ENCODE peak calls at places on chromosome X, in four cellular contexts. One of them, this sample, is unnamed.
A peak's percentile ranks its signal among the peaks of the same experiment; 100 is the strongest.

GRCh38 chrX:153946910-153947769 is 2.7 kb upstream of the RENBP start:
- DNase-seq in K562: peak; percentile 90
- DNase-seq in HepG2: peak; percentile 75
- DNase-seq in GM12878: no peak
- DNase-seq in this sample: peak; percentile 88

GRCh38 chrX:3527811-3528210 is 181.4 kb upstream of the MXRA5 start:
- DNase-seq in K562: no peak
- DNase-seq in GM12878: no peak
- DNase-seq in HepG2: no peak
- DNase-seq in this sample: no peak

GRCh38 chrX:41275661-41276609 is 58.0 kb upstream of the DDX3X start:
- DNase-seq in GM12878: no peak
- DNase-seq in HepG2: peak; percentile 21
- DNase-seq in K562: peak; percentile 55
- DNase-seq in this sample: peak; percentile 76

GRCh38 chrX:11244641-11245040 is 48.6 kb upstream of the AMELX start:
- DNase-seq in HepG2: no peak
- DNase-seq in GM12878: no peak
- DNase-seq in K562: no peak
- DNase-seq in this sample: no peak

GRCh38 chrX:120664081-120664480 is 34.2 kb upstream of the C1GALT1C1 start:
- DNase-seq in GM12878: no peak
- DNase-seq in HepG2: peak; percentile 7
- DNase-seq in K562: peak; percentile 16
- DNase-seq in this sample: no peak

GRCh38 chrX:32408389-32408788 is 803.0 kb downstream of the DMD start:
- DNase-seq in GM12878: no peak
- DNase-seq in HepG2: no peak
- DNase-seq in K562: peak; percentile 3
- DNase-seq in this sample: no peak

GRCh38 chrX:131979116-131979515 is 44.0 kb upstream of the STK26 start:
- DNase-seq in HepG2: no peak
- DNase-seq in K562: no peak
- DNase-seq in GM12878: no peak
- DNase-seq in this sample: no peak

GRCh38 chrX:41923925-41924693 is 755 bp upstream of the CASK start:
- DNase-seq in K562: peak; percentile 27
- DNase-seq in GM12878: no peak
- DNase-seq in HepG2: no peak
- DNase-seq in this sample: peak; percentile 26

GRCh38 chrX:145620666-145621065 is 197.0 kb upstream of the SLITRK2 start:
- DNase-seq in HepG2: no peak
- DNase-seq in GM12878: no peak
- DNase-seq in K562: no peak
- DNase-seq in this sample: no peak

GRCh38 chrX:3697701-3698279 is 15.7 kb downstream of the PRKX start:
- DNase-seq in K562: no peak
- DNase-seq in HepG2: no peak
- DNase-seq in GM12878: no peak
- DNase-seq in this sample: no peak

GRCh38 chrX:47200385-47201150 is 6.9 kb downstream of the UBA1 start:
- DNase-seq in K562: no peak
- DNase-seq in GM12878: no peak
- DNase-seq in HepG2: peak; percentile 42
- DNase-seq in this sample: no peak

GRCh38 chrX:119507206-119507605 is 39.0 kb downstream of the SLC25A5 start:
- DNase-seq in HepG2: no peak
- DNase-seq in GM12878: no peak
- DNase-seq in K562: no peak
- DNase-seq in this sample: no peak

GRCh38 chrX:31353095-31353494 is 281.3 kb upstream of the FTHL17 start:
- DNase-seq in GM12878: no peak
- DNase-seq in K562: no peak
- DNase-seq in HepG2: no peak
- DNase-seq in this sample: no peak

GRCh38 chrX:85611926-85612325 is 232.5 kb upstream of the POF1B start:
- DNase-seq in HepG2: no peak
- DNase-seq in K562: peak; percentile 6
- DNase-seq in GM12878: no peak
- DNase-seq in this sample: peak; percentile 11

GRCh38 chrX:118615141-118615540 is 112.3 kb upstream of the IL13RA1 start:
- DNase-seq in HepG2: no peak
- DNase-seq in GM12878: no peak
- DNase-seq in K562: no peak
- DNase-seq in this sample: no peak

GRCh38 chrX:23694606-23695005 is 27.3 kb downstream of the PRDX4 start:
- DNase-seq in HepG2: peak; percentile 39
- DNase-seq in GM12878: peak; percentile 11
- DNase-seq in K562: peak; percentile 78
- DNase-seq in this sample: peak; percentile 68

GRCh38 chrX:110108381-110108796 is 105.5 kb downstream of the TMEM164 start:
- DNase-seq in GM12878: no peak
- DNase-seq in HepG2: no peak
- DNase-seq in K562: no peak
- DNase-seq in this sample: no peak

GRCh38 chrX:68588653-68589371 is 58.7 kb upstream of the STARD8 start:
- DNase-seq in HepG2: no peak
- DNase-seq in K562: peak; percentile 71
- DNase-seq in GM12878: no peak
- DNase-seq in this sample: no peak

GRCh38 chrX:155745792-155746191 is 133.0 kb upstream of the TMLHE start:
- DNase-seq in GM12878: no peak
- DNase-seq in K562: peak; percentile 87
- DNase-seq in HepG2: peak; percentile 0
- DNase-seq in this sample: peak; percentile 11

GRCh38 chrX:108304210-108304609 is 134.0 kb downstream of the COL4A6 start:
- DNase-seq in GM12878: no peak
- DNase-seq in HepG2: no peak
- DNase-seq in K562: peak; percentile 21
- DNase-seq in this sample: peak; percentile 56

GRCh38 chrX:48965959-48966358 is 5.7 kb downstream of the KCND1 start:
- DNase-seq in GM12878: no peak
- DNase-seq in HepG2: no peak
- DNase-seq in K562: no peak
- DNase-seq in this sample: no peak

GRCh38 chrX:48969471-48969870 is 2.2 kb downstream of the KCND1 start:
- DNase-seq in K562: no peak
- DNase-seq in GM12878: no peak
- DNase-seq in HepG2: no peak
- DNase-seq in this sample: no peak

GRCh38 chrX:48968377-48968776 is 3.3 kb downstream of the KCND1 start:
- DNase-seq in HepG2: no peak
- DNase-seq in K562: no peak
- DNase-seq in GM12878: no peak
- DNase-seq in this sample: no peak

GRCh38 chrX:48971325-48972213 is at the start of gene KCND1:
- DNase-seq in HepG2: no peak
- DNase-seq in K562: no peak
- DNase-seq in GM12878: no peak
- DNase-seq in this sample: no peak

GRCh38 chrX:48966796-48967579 is 4.7 kb downstream of the KCND1 start:
- DNase-seq in K562: no peak
- DNase-seq in HepG2: no peak
- DNase-seq in GM12878: no peak
- DNase-seq in this sample: no peak
- TF ChIP-seq TARDBP in K562: no peak
- TF ChIP-seq TARDBP in HepG2: no peak
- TF ChIP-seq TARDBP in GM12878: no peak
- TF ChIP-seq TARDBP in this sample: no peak

GRCh38 chrX:44330227-44330626 is 13.2 kb downstream of the EFHC2 start:
- DNase-seq in GM12878: no peak
- DNase-seq in K562: no peak
- DNase-seq in HepG2: no peak
- DNase-seq in this sample: no peak
- TF ChIP-seq TARDBP in GM12878: no peak
- TF ChIP-seq TARDBP in K562: no peak
- TF ChIP-seq TARDBP in HepG2: no peak
- TF ChIP-seq TARDBP in this sample: no peak

DNA sequence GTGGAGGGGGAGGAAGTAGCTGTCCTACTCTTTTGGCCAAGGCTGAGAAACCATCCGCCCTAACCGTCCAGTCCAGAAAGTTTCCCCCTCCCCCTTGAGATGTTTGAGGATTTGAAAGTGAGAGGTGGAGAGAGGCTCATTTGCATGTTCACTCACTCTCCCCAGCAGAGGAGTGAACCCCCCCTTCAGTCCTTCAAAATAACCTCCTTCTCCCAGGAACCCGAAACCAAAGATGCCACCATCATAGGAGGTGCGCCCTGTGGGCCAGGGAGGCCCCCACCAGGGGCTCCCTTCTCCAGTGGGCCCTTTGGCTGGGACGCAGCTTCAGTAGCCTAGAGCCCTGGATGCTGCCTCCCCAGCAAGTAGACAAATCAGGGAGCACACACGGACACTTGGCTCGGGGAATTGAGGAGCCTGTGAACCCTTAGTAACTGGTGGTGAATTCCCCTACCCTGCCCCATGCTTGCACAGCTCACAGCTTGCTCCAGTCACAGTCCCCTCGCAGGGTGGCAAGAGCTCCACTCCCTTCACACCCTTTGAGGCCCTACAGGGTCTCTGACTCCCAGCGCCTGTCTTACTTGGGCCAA is 25.6 kb downstream of the ELF4 start:
- DNase-seq in K562: peak; percentile 46
- DNase-seq in HepG2: no peak
- DNase-seq in GM12878: peak; percentile 81
- DNase-seq in this sample: no peak
- TF ChIP-seq TARDBP in K562: no peak
- TF ChIP-seq TARDBP in HepG2: no peak
- TF ChIP-seq TARDBP in GM12878: no peak
- TF ChIP-seq TARDBP in this sample: no peak

GRCh38 chrX:40154853-40155616 is 57.3 kb upstream of the BCOR start:
- DNase-seq in HepG2: peak; percentile 87
- DNase-seq in GM12878: no peak
- DNase-seq in K562: peak; percentile 93
- DNase-seq in this sample: no peak
- TF ChIP-seq TARDBP in HepG2: no peak
- TF ChIP-seq TARDBP in GM12878: no peak
- TF ChIP-seq TARDBP in K562: no peak
- TF ChIP-seq TARDBP in this sample: no peak

GRCh38 chrX:150508461-150509367 is 59.7 kb upstream of the MTM1 start:
- DNase-seq in GM12878: no peak
- DNase-seq in K562: no peak
- DNase-seq in HepG2: no peak
- DNase-seq in this sample: no peak
- TF ChIP-seq TARDBP in GM12878: no peak
- TF ChIP-seq TARDBP in K562: no peak
- TF ChIP-seq TARDBP in HepG2: no peak
- TF ChIP-seq TARDBP in this sample: no peak

GRCh38 chrX:140767646-140768045 is 58.1 kb downstream of the LINC00632 start:
- DNase-seq in K562: no peak
- DNase-seq in HepG2: no peak
- DNase-seq in GM12878: no peak
- DNase-seq in this sample: no peak
- TF ChIP-seq TARDBP in K562: no peak
- TF ChIP-seq TARDBP in HepG2: no peak
- TF ChIP-seq TARDBP in GM12878: no peak
- TF ChIP-seq TARDBP in this sample: no peak

DNA sequence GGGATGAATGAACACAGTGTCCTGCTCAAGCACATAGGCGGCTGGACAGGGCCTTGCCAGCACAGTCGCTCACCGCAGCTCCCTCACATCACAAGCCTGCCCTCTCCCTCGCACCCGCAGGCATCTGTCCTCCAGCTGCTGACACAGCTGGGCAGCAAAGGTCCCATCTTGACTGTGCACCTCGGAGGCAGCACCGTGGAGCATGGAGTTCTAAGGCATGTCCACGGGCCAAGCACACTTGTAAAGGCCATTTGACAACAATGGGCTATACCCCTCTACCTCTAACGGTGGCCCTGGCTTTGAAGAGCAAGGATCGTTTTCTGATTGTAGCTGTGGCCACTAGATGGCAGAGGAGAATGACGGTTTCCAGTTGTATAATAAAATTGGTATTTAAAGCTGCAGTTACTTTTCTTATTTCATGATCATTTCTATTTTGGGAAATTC is 53.8 kb downstream of the APLN start:
- DNase-seq in K562: peak; percentile 50
- DNase-seq in HepG2: peak; percentile 4
- DNase-seq in GM12878: no peak
- DNase-seq in this sample: peak; percentile 61
- TF ChIP-seq TARDBP in K562: no peak
- TF ChIP-seq TARDBP in HepG2: no peak
- TF ChIP-seq TARDBP in GM12878: no peak
- TF ChIP-seq TARDBP in this sample: no peak

GRCh38 chrX:2427147-2427546 is 73.6 kb downstream of the DHRSX start:
- DNase-seq in GM12878: no peak
- DNase-seq in K562: no peak
- DNase-seq in HepG2: no peak
- DNase-seq in this sample: no peak
- TF ChIP-seq TARDBP in GM12878: no peak
- TF ChIP-seq TARDBP in K562: no peak
- TF ChIP-seq TARDBP in HepG2: no peak
- TF ChIP-seq TARDBP in this sample: no peak

This sample was measured in HEK293T.